ENCODE peak calls at places on chromosome 22, in nine cellular contexts. V is CD8-positive, alpha-beta T cell; G is neural progenitor cell; D is AG04450; I is cardiac muscle cell; B is WERI-Rb-1; C is colonic mucosa; S is esophagus squamous epithelium; J is psoas muscle. N is an unnamed sample.

GRCh38 chr22:46422896-46423295 is 87.4 kb downstream of the TRMU start:
- DNase-seq in V (no peak), G (no peak), D (no peak), I (no peak), B (no peak), C (no peak), S (no peak), J (no peak), N (no peak)

GRCh38 chr22:42596376-42596775 is 18.3 kb downstream of the POLDIP3 start:
- DNase-seq in V (no peak), G (no peak), D (no peak), I (peak), B (no peak), C (no peak), S (no peak), J (no peak), N (no peak)

GRCh38 chr22:45671051-45671782 is 417 bp upstream of the ATXN10 start:
- DNase-seq in V (no peak), G (peak), D (no peak), I (peak), B (peak), C (peak), S (no peak), J (peak), N (no peak)

GRCh38 chr22:49992921-49993648 is 19.5 kb downstream of the IL17REL start:
- DNase-seq in V (peak), G (peak), D (no peak), I (peak), B (peak), C (peak), S (no peak), J (peak), N (no peak)

GRCh38 chr22:50581031-50581949 is 1.4 kb downstream of the CHKB start:
- DNase-seq in V (no peak), G (no peak), D (no peak), I (no peak), B (no peak), C (no peak), S (no peak), J (no peak), N (no peak)

GRCh38 chr22:35995345-35995744 is 33.3 kb downstream of the RBFOX2 start:
- DNase-seq in V (no peak), G (no peak), D (no peak), I (no peak), B (no peak), C (no peak), S (no peak), J (no peak), N (no peak)

GRCh38 chr22:22877523-22878210 is 9.9 kb upstream of the IGLL5 start:
- DNase-seq in V (peak), G (peak), D (peak), I (no peak), B (peak), C (peak), S (no peak), J (no peak), N (peak)

GRCh38 chr22:33350391-33350955 is 292.3 kb upstream of the SYN3 start:
- DNase-seq in V (no peak), G (no peak), D (no peak), I (no peak), B (no peak), C (no peak), S (no peak), J (no peak), N (no peak)

DNA sequence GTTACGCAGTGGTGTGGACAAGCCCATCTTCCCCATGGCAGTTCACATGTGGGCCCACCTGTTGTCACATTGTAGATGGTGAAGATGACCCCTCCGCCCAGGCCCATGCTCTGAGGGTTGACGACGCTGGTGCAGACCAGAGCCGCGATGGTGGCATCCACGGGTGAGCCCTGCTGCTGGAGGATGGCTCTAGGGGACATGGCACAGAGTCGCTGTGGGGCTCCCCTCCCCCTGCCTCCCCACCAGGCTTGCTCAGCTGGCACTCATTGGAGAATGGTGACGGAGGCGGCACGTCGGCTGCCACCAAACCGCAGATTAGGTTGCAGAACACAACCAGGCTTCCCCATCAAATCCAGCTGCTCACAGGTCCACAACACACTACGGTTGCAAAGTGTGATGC is 11.1 kb downstream of the GGT5 start:
- DNase-seq in V (no peak), G (no peak), D (no peak), I (no peak), B (no peak), C (no peak), S (no peak), J (no peak), N (no peak)
- TF ChIP-seq CTCF in V (no peak), G (no peak), D (no peak), I (no peak), B (no peak), C (no peak), S (no peak), J (no peak), N (no peak)

GRCh38 chr22:17865183-17866055 is 91.2 kb upstream of the BID start:
- DNase-seq in V (no peak), G (no peak), D (no peak), I (no peak), B (no peak), C (no peak), S (no peak), J (no peak), N (no peak)
- H3K4me3 ChIP-seq in V (no peak), G (no peak), D (no peak), I (no peak), B (no peak), C (no peak), S (no peak), J (no peak), N (no peak)

DNA sequence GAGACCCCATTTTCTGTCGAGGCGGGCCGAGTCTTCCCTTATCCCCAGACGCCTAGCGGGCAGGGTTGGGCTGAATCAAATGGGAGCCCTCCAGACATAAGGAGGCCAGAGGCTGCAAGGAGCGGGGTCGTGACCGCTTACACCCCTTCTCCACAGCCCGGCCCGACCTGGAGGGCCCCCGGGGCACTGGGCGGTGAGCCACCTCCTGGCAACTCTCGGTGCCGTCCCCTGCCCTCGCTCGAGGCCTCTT is 499 bp upstream of the GP1BB start:
- DNase-seq in V (no peak), G (peak), D (no peak), I (no peak), B (no peak), C (no peak), S (no peak), J (no peak), N (no peak)
- TF ChIP-seq CTCF in V (no peak), G (no peak), D (no peak), I (no peak), B (no peak), C (no peak), S (no peak), J (no peak), N (no peak)

GRCh38 chr22:37484115-37485005 is 1.8 kb downstream of the MFNG start:
- DNase-seq in V (peak), G (peak), D (no peak), I (no peak), B (peak), C (peak), S (peak), J (peak), N (no peak)

GRCh38 chr22:37485714-37486223 is 415 bp downstream of the MFNG start:
- DNase-seq in V (no peak), G (no peak), D (no peak), I (no peak), B (no peak), C (no peak), S (no peak), J (no peak), N (no peak)

GRCh38 chr22:37486224-37486845 is at the start of gene MFNG:
- DNase-seq in V (peak), G (peak), D (no peak), I (peak), B (peak), C (peak), S (peak), J (peak), N (no peak)

GRCh38 chr22:37483594-37484114 is 2.5 kb downstream of the MFNG start:
- DNase-seq in V (no peak), G (no peak), D (no peak), I (no peak), B (peak), C (no peak), S (no peak), J (no peak), N (no peak)

DNA sequence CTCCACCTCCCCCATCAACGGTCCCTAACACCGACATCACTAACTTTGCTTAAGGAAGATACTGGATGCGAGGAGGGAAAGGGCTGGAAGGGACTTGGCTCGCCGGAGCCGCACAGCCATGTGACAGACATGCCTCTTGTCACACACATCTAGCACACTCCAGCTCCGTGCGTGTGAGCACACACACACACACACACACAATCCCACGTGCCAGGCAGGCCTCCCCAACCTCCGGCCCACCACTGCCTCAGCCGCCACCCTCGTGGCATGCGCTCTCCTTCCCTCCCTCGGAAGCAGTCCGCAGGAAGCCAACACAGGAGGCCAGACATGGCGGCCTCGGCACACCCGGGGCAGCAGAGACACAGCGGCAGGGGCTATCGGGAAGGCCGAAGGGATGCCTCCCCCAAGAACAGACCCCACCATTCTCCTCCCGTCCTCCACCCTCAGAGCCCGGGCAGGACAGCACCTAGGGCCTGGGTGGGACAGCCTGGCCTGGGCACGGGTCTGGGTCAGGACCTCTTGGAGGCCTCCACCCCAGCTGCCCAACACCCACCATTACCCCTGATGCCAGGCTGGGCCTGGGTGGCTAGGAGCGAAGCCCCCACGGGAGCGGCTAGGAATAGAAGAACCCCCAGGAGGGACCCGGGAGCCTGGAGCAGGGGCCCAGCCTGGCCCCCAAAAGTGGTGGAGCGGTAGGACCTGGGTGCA is 1.0 kb downstream of the MFNG start:
- DNase-seq in V (peak), G (no peak), D (no peak), I (no peak), B (peak), C (no peak), S (no peak), J (peak), N (no peak)
- H3K4me3 ChIP-seq in V (peak), G (no peak), D (no peak), I (no peak), B (peak), C (peak), S (peak), J (peak), N (no peak)

N was measured in retinal pigment epithelial cell.